ENCODE peak calls at places on chromosomes 2 and 18, in six cellular contexts. R is prostate gland, C is endothelial cell, I is kidney epithelial cell, K is cardiac fibroblast, T is pancreas. D is an unnamed sample.

GRCh38 chr2:152176113-152176714 is 651 bp upstream of the STAM2 start:
- DNase-seq in R (no peak), K (peak; percentile 46), T (no peak), C (no peak), I (no peak), D (no peak)

GRCh38 chr2:216553093-216553478 is 54.4 kb downstream of the RPL37A start:
- DNase-seq in K (peak; percentile 56), I (no peak), R (no peak), T (no peak), C (no peak), D (no peak)

GRCh38 chr2:182649316-182649715 is 66.7 kb upstream of the DNAJC10 start:
- DNase-seq in C (peak; percentile 29), R (no peak), I (no peak), K (peak; percentile 58), T (no peak), D (no peak)

GRCh38 chr18:72174972-72175649 is 369.0 kb downstream of the CBLN2 start:
- DNase-seq in R (no peak), I (no peak), C (no peak), K (no peak), T (no peak), D (no peak)

GRCh38 chr2:70982971-70983370 is 4.5 kb downstream of the ANKRD53 start:
- DNase-seq in T (no peak), R (no peak), I (no peak), K (no peak), C (no peak), D (no peak)

GRCh38 chr2:69271831-69272257 is 115.2 kb downstream of the GFPT1 start:
- DNase-seq in K (peak; percentile 65), R (no peak), T (no peak), I (no peak), C (no peak), D (no peak)

GRCh38 chr2:23624378-23624777 is 239.4 kb downstream of the KLHL29 start:
- DNase-seq in T (no peak), K (peak; percentile 25), C (no peak), R (no peak), I (no peak), D (no peak)

GRCh38 chr2:237650455-237650850 is 23.1 kb downstream of the LRRFIP1 start:
- DNase-seq in T (no peak), C (no peak), K (no peak), I (no peak), R (no peak), D (no peak)

GRCh38 chr2:95372845-95373244 is 29.7 kb upstream of the FAHD2A start:
- DNase-seq in K (no peak), R (no peak), I (no peak), C (no peak), T (peak; percentile 3), D (no peak)

GRCh38 chr18:5488844-5489243 is 55.0 kb downstream of the EPB41L3 start:
- DNase-seq in K (peak; percentile 7), T (no peak), R (no peak), I (no peak), C (no peak), D (no peak)

GRCh38 chr2:70984228-70984575 is 5.8 kb downstream of the ANKRD53 start:
- DNase-seq in C (no peak), R (no peak), I (no peak), K (no peak), T (peak; percentile 3), D (no peak)

GRCh38 chr2:230416061-230416721 is at the start of gene SP100:
- DNase-seq in I (peak; percentile 54), C (no peak), R (peak; percentile 79), K (peak; percentile 85), T (peak; percentile 80), D (peak; percentile 82)

GRCh38 chr2:175180701-175181103 is 808 bp downstream of the ATP5MC3 start:
- DNase-seq in I (no peak), R (no peak), T (peak; percentile 24), C (peak; percentile 28), K (peak; percentile 59), D (no peak)

GRCh38 chr2:233354971-233355574 is 779 bp downstream of the DGKD start:
- DNase-seq in T (peak; percentile 54), K (peak; percentile 29), I (no peak), C (no peak), R (peak; percentile 58), D (no peak)

GRCh38 chr18:63970803-63971191 is 916 bp downstream of the SERPINB8 start:
- DNase-seq in K (no peak), C (peak; percentile 19), R (peak; percentile 35), T (no peak), I (no peak), D (no peak)

GRCh38 chr2:70902067-70902442 is 33.6 kb upstream of the ATP6V1B1 start:
- DNase-seq in T (no peak), I (no peak), C (no peak), K (peak; percentile 45), R (no peak), D (no peak)

GRCh38 chr18:65214456-65214855 is 536.4 kb upstream of the CDH7 start:
- DNase-seq in C (no peak), T (no peak), I (no peak), R (no peak), K (no peak), D (no peak)

GRCh38 chr2:231312066-231312465 is 83.4 kb upstream of the B3GNT7 start:
- DNase-seq in C (no peak), T (no peak), K (no peak), I (no peak), R (no peak), D (no peak)

GRCh38 chr2:174662459-174662858 is 64.9 kb upstream of the WIPF1 start:
- DNase-seq in K (peak; percentile 78), T (no peak), R (no peak), I (peak; percentile 29), C (no peak), D (no peak)

GRCh38 chr2:174632847-174633620 is 35.4 kb upstream of the WIPF1 start:
- DNase-seq in T (no peak), C (no peak), I (no peak), K (no peak), R (no peak), D (no peak)

GRCh38 chr18:51132256-51132935 is 65.1 kb downstream of the MEX3C start:
- DNase-seq in K (no peak), C (no peak), T (no peak), R (no peak), I (no peak), D (no peak)

GRCh38 chr2:174263989-174264388 is 15.7 kb upstream of the OLA1 start:
- DNase-seq in I (peak; percentile 92), T (no peak), C (no peak), K (peak; percentile 94), R (no peak), D (no peak)

GRCh38 chr2:2797797-2798196 is 466.7 kb upstream of the MYT1L start:
- DNase-seq in R (no peak), T (no peak), K (no peak), I (no peak), C (no peak), D (no peak)

GRCh38 chr2:229780856-229781773 is 66.8 kb upstream of the DNER start:
- DNase-seq in T (no peak), R (no peak), K (peak; percentile 68), C (no peak), I (no peak), D (no peak)

DNA sequence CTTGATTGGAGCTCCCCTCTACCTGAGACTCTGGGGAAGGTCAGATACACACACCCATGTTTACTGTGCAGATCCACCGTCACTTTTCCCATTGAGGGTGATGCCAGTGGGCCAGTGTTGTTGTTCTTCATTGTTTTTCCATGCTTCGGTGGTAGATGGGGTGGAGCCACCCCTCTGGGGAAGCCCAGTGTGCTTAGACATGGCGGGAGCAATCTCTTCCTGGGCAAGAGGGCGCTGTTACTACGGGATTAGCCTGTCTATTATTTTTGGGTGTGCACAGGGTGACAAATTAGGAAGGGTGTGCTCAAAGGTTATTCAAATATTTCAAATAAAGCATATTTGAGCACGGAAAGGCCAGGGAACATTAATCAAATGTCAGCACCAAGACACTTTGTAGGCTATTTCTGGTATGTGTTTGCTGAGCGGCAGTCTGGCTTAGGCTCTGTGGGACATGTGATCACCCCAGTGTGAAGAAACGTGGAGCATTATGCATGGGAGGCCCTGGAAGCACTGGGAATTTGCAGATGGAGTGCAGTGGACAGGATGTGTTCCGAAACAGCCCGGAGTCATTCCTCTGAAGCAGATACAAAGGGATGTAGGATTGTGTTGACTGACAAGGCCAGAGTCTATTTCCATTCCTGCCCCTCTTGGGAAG is 34.8 kb upstream of the SMIM21 start:
- DNase-seq in R (no peak), I (no peak), T (no peak), C (no peak), K (no peak), D (no peak)
- TF ChIP-seq CTCF in R (no peak), I (no peak), T (no peak), C (no peak), K (no peak), D (no peak)

DNA sequence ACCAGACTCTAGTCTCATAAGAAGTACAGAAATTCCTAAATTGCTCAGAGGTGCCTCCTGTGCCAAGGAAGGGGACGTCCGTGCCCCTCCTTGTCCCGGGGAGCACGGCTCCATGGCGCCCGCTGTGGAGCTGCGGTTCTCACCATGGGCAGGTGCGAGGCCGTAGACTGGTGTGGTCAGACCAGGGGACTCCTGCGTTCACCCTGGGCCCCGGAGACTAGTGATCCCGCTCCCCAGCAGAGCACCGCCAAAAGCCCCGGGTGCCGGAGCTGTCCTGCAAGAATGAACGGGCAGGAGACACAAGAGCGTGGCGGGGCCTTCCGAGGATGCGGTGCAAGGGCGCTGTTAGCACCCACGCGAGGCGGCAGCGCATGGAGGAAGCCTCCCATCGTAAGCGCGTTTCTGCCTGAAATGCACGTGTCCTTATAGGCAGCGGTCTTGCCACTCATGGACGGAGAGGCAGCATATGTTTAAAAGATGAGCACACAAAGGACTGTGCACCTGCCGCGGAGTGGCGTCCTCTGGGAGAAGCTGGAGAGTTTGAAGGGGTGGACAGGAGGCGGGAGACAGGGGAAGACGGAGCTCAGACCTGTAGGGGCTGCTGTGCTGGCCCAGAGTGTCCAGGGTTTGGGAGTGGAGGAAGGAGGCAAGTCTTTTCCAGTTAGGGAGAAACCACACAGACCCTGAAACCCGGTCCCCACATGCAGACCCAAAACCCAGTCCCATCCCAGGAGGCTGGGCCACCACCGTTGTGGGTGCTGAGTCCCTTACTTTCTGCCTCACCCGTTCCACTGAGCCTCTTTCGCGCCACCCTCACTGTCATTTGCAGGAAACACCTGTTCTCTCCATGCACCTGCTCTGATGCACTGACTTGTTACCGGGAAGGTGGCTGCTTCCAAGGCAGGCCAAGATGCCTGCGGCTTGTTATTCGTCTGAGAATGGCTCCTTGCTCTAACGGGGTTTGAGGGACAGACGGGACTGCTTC is 7.5 kb upstream of the KCNG2 start:
- DNase-seq in R (no peak), I (no peak), C (no peak), T (no peak), K (no peak), D (no peak)
- TF ChIP-seq CTCF in R (no peak), I (no peak), C (no peak), T (no peak), K (no peak), D (no peak)

DNA sequence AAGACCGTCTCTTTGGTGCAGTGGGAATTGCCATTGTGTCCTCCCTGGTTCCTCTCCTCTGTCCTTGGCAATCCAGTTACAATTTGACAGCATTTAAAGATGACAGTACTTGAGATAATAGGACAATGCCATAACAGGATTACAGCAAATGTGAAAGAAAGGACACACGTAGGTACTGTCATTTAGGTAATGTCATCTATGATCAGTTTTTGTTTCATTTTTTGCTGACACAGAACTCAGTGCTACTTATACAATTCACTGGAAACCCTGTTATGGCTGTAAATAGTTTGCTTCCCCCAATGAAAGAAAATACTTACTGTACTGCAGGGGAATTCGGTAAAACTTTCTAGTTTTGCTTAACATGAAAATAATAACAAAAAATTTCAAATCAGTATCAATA is 65.2 kb downstream of the BCL11A start:
- DNase-seq in C (no peak), I (no peak), R (no peak), K (no peak), T (no peak), D (no peak)
- TF ChIP-seq CTCF in C (no peak), I (no peak), R (no peak), K (no peak), T (no peak), D (no peak)

GRCh38 chr2:197909377-197909776 is 105.0 kb downstream of the PLCL1 start:
- DNase-seq in T (no peak), C (no peak), K (peak; percentile 73), I (peak; percentile 12), R (no peak), D (no peak)
- TF ChIP-seq CTCF in T (no peak), C (no peak), K (no peak), I (no peak), R (no peak), D (no peak)